ENCODE peak calls at places on chromosomes 4 and X, in eight cellular contexts. X is lower lobe of right lung, J is left ventricle myocardium inferior, N is skeletal muscle cell, B is AG09309, C is BE2C, F is SK-N-SH, I is A549. Z is an unnamed sample.

GRCh38 chrX:37678574-37678973 is 7.0 kb upstream of the XK start:
- DNase-seq in X (no peak), J (no peak), N (no peak), B (no peak), C (no peak), F (no peak), I (no peak), Z (no peak)

GRCh38 chr4:152815078-152815477 is 35.3 kb downstream of the ARFIP1 start:
- DNase-seq in X (no peak), J (no peak), N (peak; percentile 22), B (no peak), C (no peak), F (no peak), I (no peak), Z (no peak)

GRCh38 chr4:81963506-81964020 is 410.2 kb downstream of the HNRNPD start:
- DNase-seq in X (no peak), J (no peak), N (no peak), B (no peak), C (no peak), F (no peak), I (no peak), Z (no peak)

GRCh38 chr4:71570492-71570891 is 213.4 kb downstream of the GC start:
- DNase-seq in X (no peak), J (no peak), N (no peak), B (no peak), C (no peak), F (no peak), I (no peak), Z (no peak)

GRCh38 chr4:118746251-118746919 is 61.2 kb downstream of the METTL14 start:
- DNase-seq in X (no peak), J (peak; percentile 33), N (no peak), B (no peak), C (no peak), F (no peak), I (no peak), Z (no peak)

GRCh38 chrX:146208821-146209220 is 391.2 kb downstream of the SLITRK2 start:
- DNase-seq in X (no peak), J (no peak), N (no peak), B (no peak), C (no peak), F (no peak), I (no peak), Z (no peak)

GRCh38 chr4:111778543-111778942 is 366.7 kb upstream of the FAM241A start:
- DNase-seq in X (no peak), J (no peak), N (no peak), B (no peak), C (no peak), F (no peak), I (peak; percentile 4), Z (no peak)

GRCh38 chr4:40840985-40841571 is 91.3 kb downstream of the NSUN7 start:
- DNase-seq in X (peak; percentile 80), J (peak; percentile 64), N (peak; percentile 51), B (peak; percentile 41), C (peak; percentile 86), F (peak; percentile 72), I (peak; percentile 78), Z (no peak)

GRCh38 chr4:53313510-53313909 is 52.4 kb downstream of the SCFD2 start:
- DNase-seq in X (no peak), J (no peak), N (no peak), B (no peak), C (peak; percentile 20), F (peak; percentile 19), I (peak; percentile 46), Z (no peak)

GRCh38 chr4:170610464-170610863 is 520.7 kb upstream of the AADAT start:
- DNase-seq in X (no peak), J (no peak), N (no peak), B (no peak), C (no peak), F (no peak), I (no peak), Z (no peak)

GRCh38 chr4:14916554-14917304 is 85.6 kb upstream of the CPEB2 start:
- DNase-seq in X (no peak), J (no peak), N (no peak), B (no peak), C (no peak), F (no peak), I (peak; percentile 93), Z (peak; percentile 96)

DNA sequence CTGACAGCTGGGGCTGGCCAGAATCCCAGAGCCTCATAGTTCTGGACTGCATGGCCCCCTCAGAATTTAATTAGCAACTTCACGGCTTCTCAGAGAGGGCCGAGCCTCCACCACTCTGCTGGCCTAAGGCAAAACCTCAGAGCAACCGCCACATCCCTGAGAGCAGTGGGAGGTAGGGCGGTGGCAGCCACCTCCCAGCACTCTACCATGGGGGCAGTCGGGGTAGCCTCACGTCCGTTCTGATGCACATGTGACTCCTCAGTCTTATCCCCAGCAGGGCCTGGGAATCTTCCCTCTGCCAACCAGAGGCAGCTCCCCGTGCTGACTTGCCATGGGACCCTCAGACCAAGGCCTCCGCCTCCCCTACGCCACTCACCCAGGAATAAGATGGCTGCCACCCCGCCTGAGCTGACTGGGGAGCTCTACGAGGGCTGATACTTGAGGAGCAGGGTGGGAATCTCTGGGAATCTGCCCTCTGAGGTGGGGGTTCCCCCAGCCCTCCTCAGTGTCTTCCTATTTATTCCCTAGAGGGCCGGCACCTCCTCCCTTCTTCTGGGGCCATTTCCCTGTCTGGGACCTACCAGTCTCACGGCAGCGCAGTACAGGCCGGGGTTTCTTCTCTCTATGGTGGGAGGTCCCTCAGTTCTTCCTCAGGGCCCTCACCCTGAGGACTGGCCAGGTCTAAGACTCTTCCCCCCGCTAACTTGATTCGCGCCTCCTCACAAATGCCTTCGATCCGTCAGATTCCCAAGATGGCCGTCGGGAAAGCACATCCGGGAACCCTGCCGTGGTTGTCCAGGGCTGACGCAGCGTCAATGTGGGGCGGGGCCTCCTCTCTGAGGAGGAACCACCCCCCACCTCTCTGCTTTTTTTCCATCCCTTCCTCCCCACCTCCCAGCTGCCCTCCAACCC is at the start of gene MAGEC2:
- DNase-seq in X (no peak), J (no peak), N (no peak), B (no peak), C (no peak), F (no peak), I (no peak), Z (no peak)
- H3K4me3 ChIP-seq in X (no peak within 1 kb of the TSS), J (no peak within 1 kb of the TSS), N (no peak within 1 kb of the TSS), B (no peak within 1 kb of the TSS), C (no peak within 1 kb of the TSS), F (no peak within 1 kb of the TSS), I (no peak within 1 kb of the TSS), Z (no peak within 1 kb of the TSS)

GRCh38 chr4:146122398-146122797 is 53.1 kb upstream of the LSM6 start:
- DNase-seq in X (no peak), J (no peak), N (no peak), B (no peak), C (no peak), F (no peak), I (no peak), Z (no peak)
- H3K4me3 ChIP-seq in X (no peak overlapping the region), J (no peak overlapping the region), N (no peak overlapping the region), B (no peak overlapping the region), C (no peak overlapping the region), F (no peak overlapping the region), I (no peak overlapping the region), Z (no peak overlapping the region)

DNA sequence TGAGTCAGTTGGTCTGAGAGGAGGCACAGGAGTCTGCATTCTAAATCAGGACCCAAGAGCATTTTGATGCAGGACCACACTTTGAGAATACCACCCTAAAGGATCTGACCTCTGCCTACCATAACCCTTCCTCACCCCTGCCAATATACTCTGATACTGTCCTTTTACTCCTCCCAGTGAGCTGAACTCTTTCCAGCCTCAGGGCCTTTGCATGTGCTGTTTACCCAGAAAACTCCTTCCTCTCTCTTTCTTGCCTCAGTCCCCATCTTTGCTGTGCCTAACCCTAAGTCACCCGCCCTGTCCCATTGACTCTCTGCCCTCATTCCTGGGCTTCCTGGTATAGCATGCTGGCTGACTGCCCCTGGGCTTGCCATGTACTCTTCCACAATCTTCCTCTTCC is 54.7 kb downstream of the OCRL start:
- DNase-seq in X (no peak), J (no peak), N (no peak), B (no peak), C (no peak), F (no peak), I (no peak), Z (no peak)
- H3K4me3 ChIP-seq in X (no peak overlapping the region), J (no peak overlapping the region), N (no peak overlapping the region), B (no peak overlapping the region), C (no peak overlapping the region), F (no peak overlapping the region), I (no peak overlapping the region), Z (no peak overlapping the region)

GRCh38 chr4:138241281-138242075 is 671 bp downstream of the SLC7A11 start:
- DNase-seq in X (no peak), J (no peak), N (no peak), B (no peak), C (peak; percentile 18), F (no peak), I (peak; percentile 72), Z (no peak)
- H3K4me3 ChIP-seq in X (peak overlapping the region; percentile 26), J (peak overlapping the region; percentile 39), N (peak overlapping the region; percentile 65), B (peak overlapping the region; percentile 64), C (peak overlapping the region; percentile 78), F (peak overlapping the region; percentile 65), I (peak overlapping the region; percentile 84), Z (peak overlapping the region; percentile 41)

GRCh38 chr4:184267673-184268573 is 50.2 kb upstream of the ENPP6 start:
- DNase-seq in X (peak; percentile 73), J (peak; percentile 30), N (peak; percentile 86), B (peak; percentile 81), C (peak; percentile 56), F (no peak), I (peak; percentile 58), Z (peak; percentile 89)
- H3K4me3 ChIP-seq in X (peak overlapping the region; percentile 36), J (no peak overlapping the region), N (no peak overlapping the region), B (peak overlapping the region; percentile 19), C (peak overlapping the region; percentile 65), F (peak overlapping the region; percentile 31), I (peak overlapping the region; percentile 50), Z (no peak overlapping the region)